ENCODE peak calls at places on chromosomes 3 and 15, in four cellular contexts. P is HepG2, O is K562, J is GM12878. Y is an unnamed sample.

GRCh38 chr3:30473374-30474051 is 132.9 kb upstream of the TGFBR2 start:
- DNase-seq in P (no peak), O (no peak), J (no peak), Y (no peak)

GRCh38 chr3:67685499-67685898 is 31.1 kb upstream of the SUCLG2 start:
- DNase-seq in P (no peak), O (no peak), J (peak; percentile 66), Y (no peak)

GRCh38 chr15:96058103-96058851 is 272.2 kb upstream of the NR2F2 start:
- DNase-seq in P (no peak), O (no peak), J (peak; percentile 89), Y (no peak)

GRCh38 chr3:99471353-99472323 is 166.8 kb upstream of the COL8A1 start:
- DNase-seq in P (no peak), O (no peak), J (no peak), Y (no peak)

GRCh38 chr15:84079885-84080777 is 155.4 kb upstream of the GOLGA6L4 start:
- DNase-seq in P (no peak), O (peak; percentile 9), J (no peak), Y (peak; percentile 85)

GRCh38 chr3:61570813-61571212 is 9.4 kb downstream of the PTPRG start:
- DNase-seq in P (no peak), O (no peak), J (no peak), Y (no peak)

GRCh38 chr3:48464713-48465221 is 18.2 kb downstream of the ATRIP start:
- DNase-seq in P (no peak), O (no peak), J (no peak), Y (no peak)

GRCh38 chr3:193674714-193675113 is 81.7 kb downstream of the OPA1 start:
- DNase-seq in P (no peak), O (no peak), J (no peak), Y (no peak)

GRCh38 chr3:33886015-33886414 is 87.6 kb downstream of the PDCD6IP start:
- DNase-seq in P (no peak), O (no peak), J (no peak), Y (no peak)

GRCh38 chr3:128800241-128801187 is 74.5 kb downstream of the RAB7A start:
- DNase-seq in P (no peak), O (no peak), J (no peak), Y (no peak)

GRCh38 chr3:160870327-160870726 is 114.3 kb downstream of the PPM1L start:
- DNase-seq in P (no peak), O (no peak), J (no peak), Y (peak; percentile 22)

DNA sequence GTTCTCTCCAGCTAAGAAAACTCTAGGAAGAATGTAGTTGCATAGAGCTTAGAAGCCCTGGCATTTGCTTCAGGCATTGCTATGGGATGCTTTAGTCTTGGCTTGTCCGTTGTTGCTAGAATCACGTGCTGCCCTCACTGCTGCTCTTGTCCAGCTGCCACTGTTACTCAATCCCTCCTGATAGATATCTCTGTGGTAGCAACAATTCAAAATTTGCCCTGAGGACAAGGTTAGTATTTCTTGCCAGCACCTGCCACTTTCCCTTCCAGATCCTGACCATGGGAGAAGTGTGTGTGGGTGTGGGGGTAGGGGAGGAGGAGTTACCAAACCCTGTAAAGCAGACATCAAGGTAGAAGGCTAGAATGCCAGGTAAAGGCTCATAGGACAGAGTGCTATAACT is 113.8 kb downstream of the PPM1L start:
- DNase-seq in P (no peak), O (no peak), J (no peak), Y (no peak)
- TF ChIP-seq JUNB in P (no peak), O (no peak), J (no peak), Y (no peak)

GRCh38 chr3:119700269-119700919 is 2.4 kb upstream of the CFAP91 start:
- DNase-seq in P (peak; percentile 3), O (no peak), J (peak; percentile 74), Y (no peak)
- H2AFZ ChIP-seq in P (peak overlapping the region; percentile 81), O (peak overlapping the region; percentile 50), J (peak overlapping the region; percentile 47), Y (peak overlapping the region; percentile 30)

GRCh38 chr15:67779160-67780111 is 45.9 kb upstream of the SKOR1 start:
- DNase-seq in P (no peak), O (peak; percentile 44), J (no peak), Y (no peak)
- H3K4me2 ChIP-seq in P (no peak overlapping the region), O (peak overlapping the region; percentile 34), J (no peak overlapping the region), Y (no peak overlapping the region)

DNA sequence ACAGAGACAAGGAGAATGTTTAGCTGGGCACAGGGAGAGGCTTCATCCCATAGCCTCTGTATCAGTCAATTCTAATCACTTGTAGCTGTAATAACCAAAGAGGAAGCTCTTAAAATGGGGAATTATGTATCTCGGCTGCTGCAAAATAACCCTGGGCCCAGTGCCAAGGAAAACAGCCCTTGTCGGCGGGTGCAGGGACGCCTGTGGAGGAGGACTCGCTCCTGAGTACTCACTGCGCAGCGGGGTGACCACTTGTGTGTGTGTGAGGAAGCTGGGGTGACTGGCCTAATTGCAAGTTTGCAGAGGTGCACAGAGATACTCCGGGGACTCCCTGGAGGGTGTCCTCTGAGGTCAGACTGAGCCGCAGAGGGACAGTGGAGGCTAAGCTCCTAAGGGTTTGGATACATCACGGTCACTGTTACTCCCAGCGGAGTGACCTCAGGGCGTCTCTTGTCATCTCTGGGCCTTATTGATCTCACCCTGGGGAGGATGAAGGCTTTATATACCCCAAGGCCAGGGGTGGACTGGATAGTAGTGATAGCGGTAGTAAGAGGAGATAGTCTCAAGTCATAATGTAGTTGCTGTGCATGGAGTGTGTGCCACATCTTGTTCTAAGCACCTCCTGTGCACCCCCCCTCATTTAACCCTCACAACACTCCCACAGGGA is 37.2 kb downstream of the SLC6A6 start:
- DNase-seq in P (no peak), O (peak; percentile 77), J (no peak), Y (no peak)
- TF ChIP-seq JUNB in P (no peak), O (no peak), J (no peak), Y (no peak)

GRCh38 chr3:191958980-191959671 is 498.2 kb downstream of the PYDC2 start:
- DNase-seq in P (no peak), O (no peak), J (no peak), Y (peak; percentile 28)
- H2AFZ ChIP-seq in P (no peak overlapping the region), O (no peak overlapping the region), J (peak overlapping the region; percentile 77), Y (peak overlapping the region; percentile 19)

DNA sequence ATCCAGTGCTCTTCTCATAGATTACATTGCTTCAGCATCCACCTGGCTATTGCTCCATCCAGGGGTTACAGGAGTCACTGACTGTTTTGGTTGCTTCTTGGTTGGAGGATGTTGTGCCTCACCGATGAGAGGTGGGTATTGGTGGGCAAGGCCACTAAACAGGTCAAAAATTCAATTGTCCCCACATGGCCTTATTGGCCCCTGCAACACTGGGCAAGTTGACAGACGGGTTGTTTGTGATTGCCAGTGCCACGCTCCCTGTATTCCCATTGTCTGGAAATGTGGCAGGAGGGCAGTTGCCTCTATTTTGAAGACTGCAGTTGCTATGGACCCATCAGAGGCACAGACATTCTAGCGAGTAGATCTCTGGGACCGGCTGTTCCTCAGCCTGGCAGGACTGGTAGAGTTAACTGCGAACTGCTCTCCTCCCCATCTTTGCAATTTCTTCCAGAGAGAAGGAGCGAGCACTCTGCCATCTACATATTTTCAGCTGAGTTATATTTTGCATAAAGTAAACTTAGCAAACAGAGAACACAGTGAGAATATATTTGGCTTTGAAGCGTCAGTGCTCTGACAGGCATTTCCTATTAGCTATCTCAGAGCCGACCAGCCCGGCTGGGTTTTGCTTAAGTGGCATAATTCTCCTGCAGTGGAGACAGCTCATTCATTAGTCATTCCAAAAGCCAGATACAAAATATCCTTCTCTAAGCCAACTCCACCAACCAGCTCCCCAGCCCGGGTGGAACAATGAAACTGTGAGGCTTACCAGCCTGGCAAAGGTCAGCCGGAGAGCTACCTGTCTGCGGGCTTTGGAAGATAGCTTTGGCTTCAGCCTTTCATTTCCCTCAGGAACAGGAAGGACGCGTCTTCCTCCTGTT is 26.0 kb upstream of the MAGEF1 start:
- DNase-seq in P (no peak), O (no peak), J (no peak), Y (no peak)
- H3K4me2 ChIP-seq in P (no peak overlapping the region), O (no peak overlapping the region), J (no peak overlapping the region), Y (no peak overlapping the region)

GRCh38 chr15:49313650-49314049 is 109.4 kb upstream of the FGF7 start:
- DNase-seq in P (no peak), O (no peak), J (no peak), Y (no peak)

GRCh38 chr15:49315543-49315942 is 107.5 kb upstream of the FGF7 start:
- DNase-seq in P (no peak), O (no peak), J (no peak), Y (peak; percentile 56)

GRCh38 chr15:49320337-49320736 is 102.7 kb upstream of the FGF7 start:
- DNase-seq in P (no peak), O (no peak), J (no peak), Y (no peak)

GRCh38 chr15:49309889-49310288 is 113.2 kb upstream of the FGF7 start:
- DNase-seq in P (no peak), O (no peak), J (no peak), Y (no peak)

DNA sequence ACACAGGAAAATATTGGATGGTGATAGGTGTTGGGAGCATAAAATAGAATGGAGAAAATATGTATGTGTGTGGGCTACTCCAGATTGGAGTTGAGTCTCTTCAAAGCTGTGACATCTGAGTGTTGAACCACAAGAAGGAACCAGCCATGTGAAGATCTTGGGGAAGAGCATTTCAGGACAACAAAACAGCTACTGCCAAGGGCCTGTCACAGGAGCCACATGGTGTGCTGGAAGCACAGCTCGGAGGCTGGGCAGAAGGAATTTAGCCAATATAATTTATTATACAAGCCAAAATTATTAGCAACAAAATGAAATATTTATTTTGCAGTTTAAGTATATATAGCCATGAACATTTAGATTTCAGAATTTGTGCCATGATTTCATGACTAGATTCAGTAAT is 108.3 kb upstream of the FGF7 start:
- DNase-seq in P (no peak), O (no peak), J (no peak), Y (no peak)
- TF ChIP-seq JUNB in P (no peak), O (no peak), J (no peak), Y (no peak)

GRCh38 chr3:192410684-192410960 is 316.7 kb downstream of the FGF12 start:
- DNase-seq in P (no peak), O (no peak), J (no peak), Y (peak; percentile 27)

GRCh38 chr3:192408721-192409151 is 318.6 kb downstream of the FGF12 start:
- DNase-seq in P (no peak), O (no peak), J (no peak), Y (peak; percentile 61)

GRCh38 chr3:192409838-192410683 is 317.3 kb downstream of the FGF12 start:
- DNase-seq in P (no peak), O (no peak), J (no peak), Y (peak; percentile 72)

GRCh38 chr3:192408007-192408655 is 319.2 kb downstream of the FGF12 start:
- DNase-seq in P (no peak), O (no peak), J (no peak), Y (peak; percentile 61)

DNA sequence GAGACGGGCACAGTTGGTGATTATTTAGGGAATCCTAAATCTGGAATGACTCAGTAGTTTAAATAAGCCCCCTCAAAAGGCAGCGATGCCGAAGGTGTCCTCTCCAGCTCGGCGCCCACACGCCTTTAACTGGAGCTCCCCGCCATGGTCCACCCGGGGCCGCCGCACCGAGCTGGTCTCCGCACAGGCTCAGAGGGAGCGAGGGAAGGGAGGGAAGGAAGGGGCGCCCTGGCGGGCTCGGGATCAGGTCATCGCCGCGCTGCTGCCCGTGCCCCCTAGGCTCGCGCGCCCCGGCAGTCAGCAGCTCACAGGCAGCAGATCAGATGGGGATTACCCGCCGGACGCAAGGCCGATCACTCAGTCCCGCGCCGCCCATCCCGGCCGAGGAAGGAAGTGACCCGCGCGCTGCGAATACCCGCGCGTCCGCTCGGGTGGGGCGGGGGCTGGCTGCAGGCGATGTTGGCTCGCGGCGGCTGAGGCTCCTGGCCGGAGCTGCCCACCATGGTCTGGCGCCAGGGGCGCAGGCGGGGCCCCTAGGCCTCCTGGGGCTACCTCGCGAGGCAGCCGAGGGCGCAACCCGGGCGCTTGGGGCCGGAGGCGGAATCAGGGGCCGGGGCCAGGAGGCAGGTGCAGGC is 318.0 kb downstream of the FGF12 start:
- DNase-seq in P (no peak), O (no peak), J (no peak), Y (peak; percentile 72)
- H2AFZ ChIP-seq in P (no peak overlapping the region), O (no peak overlapping the region), J (no peak overlapping the region), Y (peak overlapping the region; percentile 93)